ENCODE peak calls at places on chromosome 10, in nine cellular contexts. W is cardiac fibroblast, O is gastrocnemius medialis, T is body of pancreas, C is fibroblast of mammary gland, R is erythroblast, K is endothelial cell, Z is SHP77 treated with DMSO at 0.1 percent for 48 hours, Y is GM10248. D is an unnamed sample.

GRCh38 chr10:79248341-79248931 is 98.8 kb upstream of the PPIF start:
- DNase-seq in Y (no peak), O (no peak), R (no peak), W (peak), C (no peak), T (no peak), Z (no peak), K (no peak), D (no peak)

GRCh38 chr10:109205929-109206585 is 717.3 kb downstream of the XPNPEP1 start:
- DNase-seq in O (no peak), Z (no peak), C (peak), T (no peak), Y (no peak), R (no peak), W (peak), K (no peak), D (no peak)

GRCh38 chr10:60446855-60447254 is 57.2 kb upstream of the ANK3 start:
- DNase-seq in R (no peak), C (no peak), O (no peak), T (peak), Y (no peak), W (peak), K (no peak), Z (no peak), D (no peak)

GRCh38 chr10:48627984-48628609 is 23.2 kb upstream of the ARHGAP22 start:
- DNase-seq in Y (no peak), K (no peak), T (no peak), C (peak), Z (no peak), R (no peak), O (no peak), W (no peak), D (no peak)

GRCh38 chr10:79182763-79183467 is 114.1 kb downstream of the ZMIZ1 start:
- DNase-seq in K (no peak), O (no peak), R (no peak), W (no peak), C (no peak), T (peak), Z (no peak), Y (no peak), D (no peak)

GRCh38 chr10:70828923-70829322 is 13.2 kb downstream of the SGPL1 start:
- DNase-seq in T (no peak), K (no peak), C (no peak), Z (no peak), Y (no peak), W (no peak), O (no peak), R (no peak), D (no peak)

GRCh38 chr10:19713800-19714525 is 102.3 kb upstream of the PLXDC2 start:
- DNase-seq in W (peak), R (no peak), K (no peak), Y (no peak), T (no peak), C (peak), O (no peak), Z (no peak), D (no peak)

GRCh38 chr10:127600479-127600878 is 51.4 kb downstream of the NPS start:
- DNase-seq in O (no peak), Z (no peak), Y (no peak), W (no peak), T (no peak), K (peak), C (no peak), R (no peak), D (no peak)

GRCh38 chr10:95539560-95540284 is 21.4 kb downstream of the SORBS1 start:
- DNase-seq in Y (no peak), T (no peak), C (no peak), Z (no peak), O (no peak), W (no peak), K (no peak), R (no peak), D (no peak)

GRCh38 chr10:11331178-11331577 is 280.3 kb downstream of the USP6NL start:
- DNase-seq in Z (no peak), T (no peak), C (no peak), R (no peak), O (no peak), W (no peak), Y (no peak), K (no peak), D (no peak)

GRCh38 chr10:73889014-73889413 is 14.7 kb upstream of the CAMK2G start:
- DNase-seq in K (no peak), O (peak), C (peak), T (peak), Y (no peak), R (no peak), W (no peak), Z (peak), D (no peak)

GRCh38 chr10:124093076-124093773 is at the start of gene CHST15:
- DNase-seq in Z (no peak), O (peak), Y (no peak), R (no peak), C (peak), W (peak), T (peak), K (peak), D (no peak)

GRCh38 chr10:13769926-13770325 is 183.2 kb downstream of the PRPF18 start:
- DNase-seq in K (no peak), R (no peak), O (no peak), C (peak), T (no peak), W (no peak), Z (no peak), Y (no peak), D (no peak)

GRCh38 chr10:123560301-123561144 is 105.6 kb upstream of the GPR26 start:
- DNase-seq in O (no peak), K (no peak), C (no peak), T (no peak), Z (no peak), Y (no peak), W (no peak), R (no peak), D (no peak)

GRCh38 chr10:66187096-66187733 is 738.6 kb upstream of the LRRTM3 start:
- DNase-seq in T (no peak), C (no peak), Y (no peak), O (no peak), K (no peak), W (no peak), R (no peak), Z (no peak), D (no peak)

GRCh38 chr10:128087884-128088695 is 38.1 kb downstream of the MKI67 start:
- DNase-seq in K (peak), C (no peak), Z (no peak), O (no peak), R (no peak), Y (no peak), W (no peak), T (no peak), D (no peak)

GRCh38 chr10:67836491-67836890 is 1.5 kb downstream of the DNAJC12 start:
- DNase-seq in K (no peak), O (no peak), R (no peak), C (no peak), W (no peak), T (no peak), Y (no peak), Z (no peak), D (no peak)

GRCh38 chr10:43128331-43128730 is 9.9 kb upstream of the CSGALNACT2 start:
- DNase-seq in K (no peak), Z (no peak), W (no peak), T (no peak), O (no peak), C (no peak), R (no peak), Y (no peak), D (no peak)

GRCh38 chr10:98212204-98212603 is 55.8 kb downstream of the LOXL4 start:
- DNase-seq in Y (no peak), W (no peak), Z (no peak), T (no peak), K (no peak), R (no peak), C (no peak), O (no peak), D (no peak)

GRCh38 chr10:126561499-126562208 is 108.8 kb downstream of the C10orf90 start:
- DNase-seq in W (no peak), O (no peak), C (no peak), K (no peak), Z (no peak), Y (no peak), T (no peak), R (no peak), D (no peak)

GRCh38 chr10:124626759-124627380 is 117.3 kb downstream of the FAM53B start:
- DNase-seq in W (no peak), K (no peak), R (no peak), O (no peak), T (peak), Y (no peak), C (no peak), Z (no peak), D (no peak)

GRCh38 chr10:6074489-6075301 is 12.5 kb upstream of the IL2RA start:
- DNase-seq in R (no peak), K (no peak), C (peak), Y (no peak), Z (no peak), W (peak), O (no peak), T (no peak), D (no peak)

GRCh38 chr10:117174439-117175214 is 22.7 kb upstream of the KCNK18 start:
- DNase-seq in O (peak), K (peak), W (peak), R (peak), Z (peak), Y (peak), C (peak), T (peak), D (peak)

GRCh38 chr10:75202321-75203096 is 8.1 kb upstream of the VDAC2 start:
- DNase-seq in C (peak), W (peak), T (no peak), O (peak), R (peak), K (no peak), Y (no peak), Z (no peak), D (no peak)

GRCh38 chr10:8444630-8445029 is 390.1 kb downstream of the GATA3 start:
- DNase-seq in T (no peak), Z (no peak), W (peak), R (no peak), K (peak), Y (no peak), O (no peak), C (no peak), D (peak)

GRCh38 chr10:30591249-30591670 is 38.3 kb downstream of the LYZL2 start:
- DNase-seq in C (peak), W (peak), R (peak), K (peak), Z (peak), O (no peak), Y (peak), T (peak), D (peak)

GRCh38 chr10:6050801-6051445 is 11.2 kb downstream of the IL2RA start:
- DNase-seq in C (peak), Z (no peak), W (peak), R (peak), K (no peak), Y (peak), O (peak), T (peak), D (peak)

GRCh38 chr10:132957981-132958885 is 15.9 kb upstream of the CFAP46 start:
- DNase-seq in R (no peak), Y (no peak), Z (no peak), T (no peak), W (no peak), K (no peak), O (no peak), C (no peak), D (no peak)

GRCh38 chr10:124354411-124355382 is 64.0 kb downstream of the OAT start:
- DNase-seq in R (peak), C (peak), K (no peak), T (no peak), Y (no peak), W (peak), O (no peak), Z (peak), D (no peak)

GRCh38 chr10:23370106-23370505 is 25.5 kb upstream of the C10orf67 start:
- DNase-seq in O (no peak), T (no peak), C (no peak), Z (no peak), K (no peak), W (peak), Y (no peak), R (no peak), D (no peak)

GRCh38 chr10:129741280-129741977 is 222.6 kb downstream of the EBF3 start:
- DNase-seq in Z (no peak), O (no peak), R (no peak), W (no peak), K (no peak), Y (no peak), C (no peak), T (no peak), D (no peak)

GRCh38 chr10:71708301-71708703 is 11.3 kb downstream of the C10orf105 start:
- DNase-seq in K (peak), T (no peak), O (no peak), Z (no peak), C (peak), W (peak), R (peak), Y (peak), D (peak)

GRCh38 chr10:1477578-1477977 is 259.7 kb downstream of the ADARB2 start:
- DNase-seq in C (no peak), Z (no peak), R (no peak), O (no peak), W (no peak), K (no peak), T (no peak), Y (no peak), D (no peak)

D was measured in T-cell.